ENCODE peak calls at places on chromosomes 16 and 17, in five cellular contexts. One of them, this sample, is unnamed.

GRCh38 chr17:79088997-79089328 is 14.3 kb downstream of the ENGASE start:
- DNase-seq in stomach: no peak
- DNase-seq in body of pancreas: no peak
- DNase-seq in HepG2: no peak
- DNase-seq in IMR-90: no peak
- DNase-seq in this sample: no peak

GRCh38 chr17:17061516-17061915 is 19.3 kb downstream of the MPRIP start:
- DNase-seq in stomach: no peak
- DNase-seq in body of pancreas: no peak
- DNase-seq in HepG2: no peak
- DNase-seq in IMR-90: no peak
- DNase-seq in this sample: no peak

GRCh38 chr16:14640538-14640937 is 7.8 kb downstream of the BFAR start:
- DNase-seq in stomach: no peak
- DNase-seq in body of pancreas: peak; percentile 20
- DNase-seq in HepG2: no peak
- DNase-seq in IMR-90: no peak
- DNase-seq in this sample: no peak

GRCh38 chr17:8896641-8897635 is 29.5 kb upstream of the PIK3R6 start:
- DNase-seq in stomach: peak; percentile 11
- DNase-seq in body of pancreas: no peak
- DNase-seq in HepG2: no peak
- DNase-seq in IMR-90: no peak
- DNase-seq in this sample: no peak

GRCh38 chr17:13134106-13134505 is 116.3 kb upstream of the ELAC2 start:
- DNase-seq in stomach: no peak
- DNase-seq in body of pancreas: no peak
- DNase-seq in HepG2: no peak
- DNase-seq in IMR-90: no peak
- DNase-seq in this sample: no peak

GRCh38 chr16:84820305-84820684 is 510 bp downstream of the CRISPLD2 start:
- DNase-seq in stomach: no peak
- DNase-seq in body of pancreas: no peak
- DNase-seq in HepG2: no peak
- DNase-seq in IMR-90: no peak
- DNase-seq in this sample: no peak

GRCh38 chr16:50740747-50741146 is 1.1 kb upstream of the CYLD start:
- DNase-seq in stomach: no peak
- DNase-seq in body of pancreas: no peak
- DNase-seq in HepG2: no peak
- DNase-seq in IMR-90: no peak
- DNase-seq in this sample: no peak

GRCh38 chr16:84700518-84701277 is 898 bp downstream of the USP10 start:
- DNase-seq in stomach: no peak
- DNase-seq in body of pancreas: peak; percentile 24
- DNase-seq in HepG2: no peak
- DNase-seq in IMR-90: peak; percentile 29
- DNase-seq in this sample: peak; percentile 15

GRCh38 chr17:79810138-79811027 is 13.5 kb upstream of the CBX8 start:
- DNase-seq in stomach: peak; percentile 84
- DNase-seq in body of pancreas: peak; percentile 64
- DNase-seq in HepG2: peak; percentile 83
- DNase-seq in IMR-90: peak; percentile 76
- DNase-seq in this sample: peak; percentile 67

GRCh38 chr17:75524971-75525805 is at the start of gene LLGL2:
- DNase-seq in stomach: peak; percentile 93
- DNase-seq in body of pancreas: peak; percentile 91
- DNase-seq in HepG2: peak; percentile 83
- DNase-seq in IMR-90: peak; percentile 11
- DNase-seq in this sample: peak; percentile 89

GRCh38 chr16:85773044-85773443 is 22.1 kb upstream of the C16orf74 start:
- DNase-seq in stomach: no peak
- DNase-seq in body of pancreas: no peak
- DNase-seq in HepG2: no peak
- DNase-seq in IMR-90: no peak
- DNase-seq in this sample: no peak

GRCh38 chr17:5942687-5943086 is 127.5 kb upstream of the WSCD1 start:
- DNase-seq in stomach: no peak
- DNase-seq in body of pancreas: no peak
- DNase-seq in HepG2: no peak
- DNase-seq in IMR-90: no peak
- DNase-seq in this sample: no peak

GRCh38 chr16:8649829-8650554 is 24.4 kb upstream of the ABAT start:
- DNase-seq in stomach: no peak
- DNase-seq in body of pancreas: no peak
- DNase-seq in HepG2: peak; percentile 29
- DNase-seq in IMR-90: no peak
- DNase-seq in this sample: no peak

GRCh38 chr16:50711862-50712567 is 18.6 kb downstream of the NOD2 start:
- DNase-seq in stomach: no peak
- DNase-seq in body of pancreas: peak; percentile 36
- DNase-seq in HepG2: no peak
- DNase-seq in IMR-90: no peak
- DNase-seq in this sample: peak; percentile 54

GRCh38 chr16:56409195-56409594 is 16.1 kb downstream of the AMFR start:
- DNase-seq in stomach: no peak
- DNase-seq in body of pancreas: peak; percentile 51
- DNase-seq in HepG2: peak; percentile 61
- DNase-seq in IMR-90: peak; percentile 47
- DNase-seq in this sample: no peak

GRCh38 chr16:57961538-57961937 is 9.4 kb downstream of the CNGB1 start:
- DNase-seq in stomach: no peak
- DNase-seq in body of pancreas: no peak
- DNase-seq in HepG2: no peak
- DNase-seq in IMR-90: no peak
- DNase-seq in this sample: no peak

GRCh38 chr16:6926341-6926740 is 406.3 kb upstream of the RBFOX1 start:
- DNase-seq in stomach: no peak
- DNase-seq in body of pancreas: no peak
- DNase-seq in HepG2: no peak
- DNase-seq in IMR-90: no peak
- DNase-seq in this sample: no peak

GRCh38 chr17:59616253-59616920 is 3.3 kb upstream of the CLTC start:
- DNase-seq in stomach: no peak
- DNase-seq in body of pancreas: no peak
- DNase-seq in HepG2: no peak
- DNase-seq in IMR-90: no peak
- DNase-seq in this sample: no peak

GRCh38 chr16:24113115-24113745 is 142.9 kb upstream of the CACNG3 start:
- DNase-seq in stomach: no peak
- DNase-seq in body of pancreas: no peak
- DNase-seq in HepG2: no peak
- DNase-seq in IMR-90: no peak
- DNase-seq in this sample: no peak

GRCh38 chr17:47797797-47798196 is 23.8 kb downstream of the OSBPL7 start:
- DNase-seq in stomach: no peak
- DNase-seq in body of pancreas: no peak
- DNase-seq in HepG2: no peak
- DNase-seq in IMR-90: no peak
- DNase-seq in this sample: no peak

GRCh38 chr17:34771891-34772290 is 189.4 kb downstream of the CCT6B start:
- DNase-seq in stomach: no peak
- DNase-seq in body of pancreas: no peak
- DNase-seq in HepG2: no peak
- DNase-seq in IMR-90: no peak
- DNase-seq in this sample: no peak

GRCh38 chr16:50520451-50521245 is 27.5 kb upstream of the NKD1 start:
- DNase-seq in stomach: peak; percentile 9
- DNase-seq in body of pancreas: no peak
- DNase-seq in HepG2: peak; percentile 99
- DNase-seq in IMR-90: no peak
- DNase-seq in this sample: no peak

GRCh38 chr16:28845173-28846079 is 722 bp downstream of the TUFM start:
- DNase-seq in stomach: peak; percentile 61
- DNase-seq in body of pancreas: peak; percentile 22
- DNase-seq in HepG2: peak; percentile 64
- DNase-seq in IMR-90: peak; percentile 12
- DNase-seq in this sample: no peak

GRCh38 chr16:58510776-58511628 is 4.3 kb upstream of the SETD6 start:
- DNase-seq in stomach: peak; percentile 20
- DNase-seq in body of pancreas: no peak
- DNase-seq in HepG2: no peak
- DNase-seq in IMR-90: no peak
- DNase-seq in this sample: no peak

GRCh38 chr17:51371732-51372151 is 111.4 kb downstream of the UTP18 start:
- DNase-seq in stomach: no peak
- DNase-seq in body of pancreas: peak; percentile 58
- DNase-seq in HepG2: peak; percentile 69
- DNase-seq in IMR-90: peak; percentile 50
- DNase-seq in this sample: peak; percentile 53

GRCh38 chr16:29318037-29318436 is 88.5 kb downstream of the NPIPB11 start:
- DNase-seq in stomach: no peak
- DNase-seq in body of pancreas: no peak
- DNase-seq in HepG2: no peak
- DNase-seq in IMR-90: no peak
- DNase-seq in this sample: no peak

GRCh38 chr17:61848896-61849295 is 14.4 kb downstream of the BRIP1 start:
- DNase-seq in stomach: no peak
- DNase-seq in body of pancreas: no peak
- DNase-seq in HepG2: no peak
- DNase-seq in IMR-90: no peak
- DNase-seq in this sample: no peak

GRCh38 chr17:73017653-73018052 is 74.8 kb downstream of the SLC39A11 start:
- DNase-seq in stomach: no peak
- DNase-seq in body of pancreas: no peak
- DNase-seq in HepG2: no peak
- DNase-seq in IMR-90: peak; percentile 86
- DNase-seq in this sample: no peak

GRCh38 chr16:73713817-73714495 is 582.7 kb upstream of the PSMD7 start:
- DNase-seq in stomach: no peak
- DNase-seq in body of pancreas: peak; percentile 5
- DNase-seq in HepG2: peak; percentile 42
- DNase-seq in IMR-90: peak; percentile 4
- DNase-seq in this sample: peak; percentile 15

GRCh38 chr17:44033841-44034408 is 19.2 kb upstream of the TMEM101 start:
- DNase-seq in stomach: no peak
- DNase-seq in body of pancreas: no peak
- DNase-seq in HepG2: no peak
- DNase-seq in IMR-90: no peak
- DNase-seq in this sample: peak; percentile 59

GRCh38 chr16:78842950-78843349 is 743.5 kb downstream of the WWOX start:
- DNase-seq in stomach: no peak
- DNase-seq in body of pancreas: no peak
- DNase-seq in HepG2: no peak
- DNase-seq in IMR-90: no peak
- DNase-seq in this sample: no peak

GRCh38 chr17:51487947-51488346 is 227.6 kb downstream of the UTP18 start:
- DNase-seq in stomach: no peak
- DNase-seq in body of pancreas: no peak
- DNase-seq in HepG2: peak; percentile 33
- DNase-seq in IMR-90: no peak
- DNase-seq in this sample: peak; percentile 1

GRCh38 chr17:21089145-21089544 is 37.6 kb upstream of the DHRS7B start:
- DNase-seq in stomach: no peak
- DNase-seq in body of pancreas: no peak
- DNase-seq in HepG2: no peak
- DNase-seq in IMR-90: no peak
- DNase-seq in this sample: no peak

GRCh38 chr17:27756467-27757371 is 43.6 kb downstream of the NOS2 start:
- DNase-seq in stomach: peak; percentile 69
- DNase-seq in body of pancreas: peak; percentile 61
- DNase-seq in HepG2: peak; percentile 29
- DNase-seq in IMR-90: peak; percentile 30
- DNase-seq in this sample: peak; percentile 64

GRCh38 chr16:64826374-64826773 is 295.5 kb downstream of the CDH11 start:
- DNase-seq in stomach: no peak
- DNase-seq in body of pancreas: no peak
- DNase-seq in HepG2: no peak
- DNase-seq in IMR-90: peak; percentile 52
- DNase-seq in this sample: no peak

GRCh38 chr16:58515871-58516767 is 802 bp downstream of the SETD6 start:
- DNase-seq in stomach: peak; percentile 70
- DNase-seq in body of pancreas: peak; percentile 70
- DNase-seq in HepG2: peak; percentile 24
- DNase-seq in IMR-90: no peak
- DNase-seq in this sample: peak; percentile 66

GRCh38 chr17:40818733-40819527 is 3.5 kb downstream of the KRT10 start:
- DNase-seq in stomach: peak; percentile 83
- DNase-seq in body of pancreas: peak; percentile 78
- DNase-seq in HepG2: peak; percentile 68
- DNase-seq in IMR-90: peak; percentile 73
- DNase-seq in this sample: peak; percentile 74
- TF ChIP-seq POLR2A in stomach: no peak
- TF ChIP-seq POLR2A in body of pancreas: peak; percentile 40
- TF ChIP-seq POLR2A in HepG2: peak; percentile 76
- TF ChIP-seq POLR2A in IMR-90: peak; percentile 68
- TF ChIP-seq POLR2A in this sample: peak; percentile 10

GRCh38 chr17:2959371-2960130 is 103.9 kb downstream of the OR1D5 start:
- DNase-seq in stomach: peak; percentile 24
- DNase-seq in body of pancreas: no peak
- DNase-seq in HepG2: no peak
- DNase-seq in IMR-90: no peak
- DNase-seq in this sample: no peak
- H3K27ac ChIP-seq in stomach: peak overlapping the region; percentile 72
- H3K27ac ChIP-seq in body of pancreas: peak overlapping the region; percentile 80
- H3K27ac ChIP-seq in HepG2: no peak overlapping the region
- H3K27ac ChIP-seq in IMR-90: no peak overlapping the region
- H3K27ac ChIP-seq in this sample: no peak overlapping the region

GRCh38 chr17:4869599-4869998 is 29.7 kb upstream of the C17orf107 start:
- DNase-seq in stomach: no peak
- DNase-seq in body of pancreas: no peak
- DNase-seq in HepG2: no peak
- DNase-seq in IMR-90: no peak
- DNase-seq in this sample: no peak

GRCh38 chr17:4870850-4871249 is 28.5 kb upstream of the C17orf107 start:
- DNase-seq in stomach: no peak
- DNase-seq in body of pancreas: no peak
- DNase-seq in HepG2: no peak
- DNase-seq in IMR-90: no peak
- DNase-seq in this sample: no peak

GRCh38 chr17:4877089-4877488 is 22.2 kb upstream of the C17orf107 start:
- DNase-seq in stomach: no peak
- DNase-seq in body of pancreas: peak; percentile 17
- DNase-seq in HepG2: no peak
- DNase-seq in IMR-90: no peak
- DNase-seq in this sample: no peak

GRCh38 chr17:4872786-4873185 is 26.6 kb upstream of the C17orf107 start:
- DNase-seq in stomach: no peak
- DNase-seq in body of pancreas: peak; percentile 48
- DNase-seq in HepG2: no peak
- DNase-seq in IMR-90: no peak
- DNase-seq in this sample: no peak
- TF ChIP-seq POLR2A in stomach: no peak
- TF ChIP-seq POLR2A in body of pancreas: no peak
- TF ChIP-seq POLR2A in HepG2: no peak
- TF ChIP-seq POLR2A in IMR-90: no peak
- TF ChIP-seq POLR2A in this sample: no peak

GRCh38 chr17:36977066-36977465 is 28.3 kb downstream of the AATF start:
- DNase-seq in stomach: no peak
- DNase-seq in body of pancreas: no peak
- DNase-seq in HepG2: no peak
- DNase-seq in IMR-90: no peak
- DNase-seq in this sample: no peak
- H3K27ac ChIP-seq in stomach: no peak overlapping the region
- H3K27ac ChIP-seq in body of pancreas: no peak overlapping the region
- H3K27ac ChIP-seq in HepG2: no peak overlapping the region
- H3K27ac ChIP-seq in IMR-90: no peak overlapping the region
- H3K27ac ChIP-seq in this sample: no peak overlapping the region

This sample was measured in thyroid gland.